ENCODE peak calls at places on chromosomes 3 and 15, in five cellular contexts. G is D341Med, S is progenitor cell of endocrine pancreas, Y is A549, T is AG20443. U is an unnamed sample.

GRCh38 chr3:145727416-145727930 is 433.5 kb downstream of the PLOD2 start:
- DNase-seq in G (no peak), S (no peak), Y (no peak), T (no peak), U (no peak)

GRCh38 chr3:183092256-183092655 is 7.0 kb downstream of the MCCC1 start:
- DNase-seq in G (no peak), S (no peak), Y (no peak), T (no peak), U (no peak)

GRCh38 chr15:32956006-32956405 is 238.2 kb downstream of the GREM1 start:
- DNase-seq in G (peak; percentile 59), S (no peak), Y (peak; percentile 55), T (peak; percentile 82), U (peak; percentile 79)

GRCh38 chr3:46979958-46980497 is 562 bp downstream of the NBEAL2 start:
- DNase-seq in G (peak; percentile 80), S (no peak), Y (no peak), T (peak; percentile 26), U (no peak)

GRCh38 chr3:53193466-53194217 is 32.6 kb downstream of the PRKCD start:
- DNase-seq in G (peak; percentile 24), S (no peak), Y (no peak), T (peak; percentile 42), U (no peak)

GRCh38 chr3:123295901-123296250 is 94.1 kb downstream of the SEC22A start:
- DNase-seq in G (no peak), S (no peak), Y (no peak), T (no peak), U (no peak)

GRCh38 chr3:16978234-16978920 is 93.6 kb downstream of the PLCL2 start:
- DNase-seq in G (no peak), S (no peak), Y (no peak), T (peak; percentile 46), U (peak; percentile 70)

GRCh38 chr15:47384776-47385175 is 332.5 kb upstream of the SEMA6D start:
- DNase-seq in G (no peak), S (no peak), Y (no peak), T (no peak), U (no peak)

GRCh38 chr15:76217867-76218217 is 93.4 kb downstream of the ETFA start:
- DNase-seq in G (no peak), S (no peak), Y (no peak), T (no peak), U (no peak)

GRCh38 chr15:87597346-87598052 is 659.0 kb downstream of the NTRK3 start:
- DNase-seq in G (no peak), S (no peak), Y (no peak), T (no peak), U (no peak)

GRCh38 chr3:14461748-14462324 is 59.4 kb downstream of the SLC6A6 start:
- DNase-seq in G (peak; percentile 83), S (no peak), Y (peak; percentile 71), T (peak; percentile 65), U (peak; percentile 56)

GRCh38 chr15:79440355-79440908 is 8.3 kb downstream of the MINAR1 start:
- DNase-seq in G (no peak), S (no peak), Y (no peak), T (no peak), U (no peak)

GRCh38 chr3:114839476-114839875 is 307.6 kb downstream of the ZBTB20 start:
- DNase-seq in G (no peak), S (no peak), Y (no peak), T (peak; percentile 11), U (no peak)

GRCh38 chr3:152474585-152474984 is 205.9 kb downstream of the MBNL1 start:
- DNase-seq in G (peak; percentile 43), S (no peak), Y (peak; percentile 16), T (peak; percentile 74), U (peak; percentile 88)

GRCh38 chr15:74132681-74133070 is 2.3 kb downstream of the ISLR2 start:
- DNase-seq in G (peak; percentile 9), S (no peak), Y (no peak), T (no peak), U (peak; percentile 48)

GRCh38 chr15:85500729-85501128 is 120.3 kb downstream of the AKAP13 start:
- DNase-seq in G (peak; percentile 47), S (no peak), Y (no peak), T (no peak), U (no peak)

GRCh38 chr3:145650170-145650569 is 510.8 kb downstream of the PLOD2 start:
- DNase-seq in G (no peak), S (no peak), Y (no peak), T (no peak), U (no peak)

GRCh38 chr3:26845194-26845593 is 222.6 kb downstream of the LRRC3B start:
- DNase-seq in G (no peak), S (no peak), Y (no peak), T (no peak), U (no peak)

GRCh38 chr3:132256984-132257383 is 60.2 kb upstream of the ACP3 start:
- DNase-seq in G (peak; percentile 31), S (peak; percentile 12), Y (no peak), T (no peak), U (peak; percentile 83)

GRCh38 chr3:184672335-184672734 is 39.5 kb downstream of the MAGEF1 start:
- DNase-seq in G (no peak), S (no peak), Y (no peak), T (no peak), U (no peak)

GRCh38 chr15:56369234-56369633 is 4.0 kb downstream of the TEX9 start:
- DNase-seq in G (no peak), S (no peak), Y (no peak), T (no peak), U (no peak)

GRCh38 chr15:34837246-34838016 is 42.1 kb upstream of the ACTC1 start:
- DNase-seq in G (no peak), S (no peak), Y (peak; percentile 10), T (peak; percentile 78), U (peak; percentile 66)

GRCh38 chr3:132064114-132064513 is 29.3 kb upstream of the CPNE4 start:
- DNase-seq in G (no peak), S (no peak), Y (no peak), T (no peak), U (no peak)

U was measured in foreskin fibroblast.